ENCODE peak calls at places on chromosomes 5 and 9, in six cellular contexts. Z is K562, A is A549, O is IMR-90, S is H1, W is HepG2. Q is an unnamed sample.

GRCh38 chr5:125484272-125485002 is 738.0 kb upstream of the ZNF608 start:
- DNase-seq in S (no peak), Z (no peak), W (no peak), A (peak), O (peak), Q (peak)

GRCh38 chr5:62606878-62607277 is 28.3 kb downstream of the LRRC70 start:
- DNase-seq in S (no peak), Z (no peak), W (no peak), O (peak), A (no peak), Q (no peak)

GRCh38 chr9:115158666-115159481 is 40.9 kb upstream of the TNC start:
- DNase-seq in Z (no peak), O (peak), A (peak), S (no peak), W (no peak), Q (no peak)

GRCh38 chr5:150263801-150264621 is 25.6 kb downstream of the CAMK2A start:
- DNase-seq in Z (no peak), A (peak), W (no peak), S (no peak), O (peak), Q (peak)

GRCh38 chr9:37692622-37693221 is 42.0 kb downstream of the FRMPD1 start:
- DNase-seq in S (no peak), A (no peak), Z (no peak), O (no peak), W (no peak), Q (no peak)

GRCh38 chr9:107046692-107047091 is 183.7 kb downstream of the ZNF462 start:
- DNase-seq in S (no peak), W (no peak), O (no peak), A (no peak), Z (no peak), Q (no peak)

GRCh38 chr5:149544199-149544472 is 7.1 kb downstream of the CSNK1A1 start:
- DNase-seq in S (no peak), W (no peak), O (no peak), A (no peak), Z (no peak), Q (no peak)

GRCh38 chr9:35651964-35652828 is 1.5 kb upstream of the SIT1 start:
- DNase-seq in Z (no peak), S (no peak), A (peak), W (peak), O (peak), Q (no peak)

GRCh38 chr9:82970359-82970758 is 92.6 kb downstream of the RASEF start:
- DNase-seq in Z (no peak), W (no peak), S (no peak), O (no peak), A (no peak), Q (no peak)

GRCh38 chr5:377326-377981 is 55.9 kb downstream of the AHRR start:
- DNase-seq in Z (no peak), W (no peak), O (no peak), A (no peak), S (peak), Q (no peak)

GRCh38 chr9:119802621-119803020 is 433.4 kb upstream of the BRINP1 start:
- DNase-seq in S (peak), W (no peak), Z (no peak), O (no peak), A (no peak), Q (no peak)

GRCh38 chr9:129750010-129750409 is 2.8 kb downstream of the PTGES start:
- DNase-seq in W (no peak), S (no peak), O (no peak), Z (no peak), A (peak), Q (no peak)

GRCh38 chr5:152503206-152503605 is 98.1 kb upstream of the NMUR2 start:
- DNase-seq in S (no peak), W (no peak), A (no peak), Z (no peak), O (no peak), Q (no peak)

GRCh38 chr9:18683312-18683711 is 209.4 kb downstream of the ADAMTSL1 start:
- DNase-seq in S (no peak), W (no peak), O (no peak), A (no peak), Z (no peak), Q (no peak)

GRCh38 chr9:589723-590122 is 251.8 kb upstream of the DMRT1 start:
- DNase-seq in O (peak), A (peak), W (no peak), S (no peak), Z (no peak), Q (no peak)

GRCh38 chr5:6708814-6709213 is 4.4 kb upstream of the TENT4A start:
- DNase-seq in S (no peak), O (no peak), A (no peak), W (no peak), Z (no peak), Q (no peak)

GRCh38 chr5:137278476-137278875 is 220.7 kb downstream of the SPOCK1 start:
- DNase-seq in Z (no peak), A (no peak), S (no peak), W (no peak), O (no peak), Q (no peak)

GRCh38 chr5:54743997-54744788 is 226.6 kb downstream of the SNX18 start:
- DNase-seq in Z (peak), W (peak), S (peak), A (peak), O (peak), Q (no peak)

GRCh38 chr5:147310059-147310704 is 75.4 kb downstream of the STK32A start:
- DNase-seq in A (peak), S (no peak), W (no peak), Z (no peak), O (peak), Q (peak)

GRCh38 chr5:125269926-125270325 is 523.5 kb upstream of the ZNF608 start:
- DNase-seq in W (no peak), O (no peak), S (no peak), A (no peak), Z (no peak), Q (no peak)

GRCh38 chr5:141040093-141040762 is 10.9 kb upstream of the PCDHB1 start:
- DNase-seq in O (no peak), A (peak), S (peak), W (no peak), Z (no peak), Q (peak)

GRCh38 chr5:52356311-52356918 is 431.3 kb upstream of the ITGA1 start:
- DNase-seq in Z (no peak), A (peak), O (peak), W (no peak), S (no peak), Q (no peak)

GRCh38 chr9:135077497-135078200 is 9.8 kb upstream of the OLFM1 start:
- DNase-seq in Z (peak), W (no peak), A (no peak), O (no peak), S (peak), Q (no peak)

GRCh38 chr5:112348387-112348786 is 70.7 kb downstream of the EPB41L4A start:
- DNase-seq in O (no peak), A (no peak), Z (no peak), W (no peak), S (no peak), Q (no peak)

GRCh38 chr9:135010921-135011320 is 76.5 kb upstream of the OLFM1 start:
- DNase-seq in A (no peak), W (no peak), Z (no peak), O (no peak), S (no peak), Q (no peak)

GRCh38 chr5:73853091-73853490 is 227.1 kb downstream of the ARHGEF28 start:
- DNase-seq in O (peak), A (peak), W (no peak), Z (no peak), S (no peak), Q (no peak)

DNA sequence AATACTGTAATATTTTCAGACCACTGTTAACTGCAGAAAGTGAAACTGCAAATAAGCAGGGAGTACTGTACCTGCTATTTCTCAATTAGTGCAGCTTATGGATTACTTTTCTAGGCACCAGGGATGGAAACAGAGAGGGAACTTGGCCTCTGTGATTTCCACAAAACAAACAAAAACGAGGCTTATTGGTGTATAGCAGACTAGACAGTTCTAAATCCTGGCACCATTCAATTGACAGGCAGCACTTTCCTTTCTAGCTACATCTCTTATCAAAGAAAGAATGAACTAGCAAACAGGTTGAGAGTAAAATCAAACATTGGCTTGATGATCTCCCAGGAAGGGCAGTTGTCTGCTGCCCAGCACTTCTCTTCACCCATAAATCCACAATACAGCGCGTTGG is 16.0 kb upstream of the IL33 start:
- DNase-seq in A (no peak), S (no peak), Z (no peak), W (no peak), O (no peak), Q (no peak)
- TF ChIP-seq CEBPB in A (no peak), S (no peak), Z (no peak), W (no peak), O (no peak), Q (no peak)

GRCh38 chr5:17217421-17218352 is at the start of gene BASP1:
- DNase-seq in A (peak), S (peak), O (peak), W (no peak), Z (no peak), Q (no peak)
- TF ChIP-seq POLR2A in A (peak), S (peak), O (peak), W (no peak), Z (no peak), Q (no peak)

GRCh38 chr5:88686077-88686541 is 196.9 kb downstream of the MEF2C start:
- DNase-seq in A (no peak), S (no peak), W (no peak), Z (no peak), O (no peak), Q (no peak)
- TF ChIP-seq CEBPB in A (no peak), S (no peak), W (no peak), Z (no peak), O (no peak), Q (no peak)

GRCh38 chr5:14463629-14464028 is 118.0 kb upstream of the OTULINL start:
- DNase-seq in S (no peak), Z (no peak), O (peak), A (peak), W (no peak), Q (no peak)
- TF ChIP-seq POLR2A in S (no peak), Z (no peak), O (no peak), A (no peak), W (no peak), Q (no peak)

GRCh38 chr5:57859626-57860025 is 377.0 kb upstream of the ACTBL2 start:
- DNase-seq in S (no peak), Z (no peak), W (no peak), A (no peak), O (no peak), Q (no peak)
- TF ChIP-seq CEBPB in S (no peak), Z (no peak), W (no peak), A (no peak), O (no peak), Q (no peak)

GRCh38 chr9:112719696-112720095 is 1.8 kb upstream of the INIP start:
- DNase-seq in S (no peak), W (no peak), Z (no peak), O (peak), A (no peak), Q (no peak)

GRCh38 chr9:112719292-112719691 is 1.4 kb upstream of the INIP start:
- DNase-seq in W (no peak), A (no peak), Z (no peak), S (no peak), O (no peak), Q (no peak)

GRCh38 chr9:112712678-112713077 is 5.2 kb downstream of the INIP start:
- DNase-seq in W (no peak), Z (no peak), A (no peak), O (no peak), S (no peak), Q (no peak)

GRCh38 chr9:112717669-112718331 is at the start of gene INIP:
- DNase-seq in Z (peak), S (peak), W (peak), A (peak), O (peak), Q (peak)
- TF ChIP-seq POLR2A in Z (peak), S (peak), W (peak), A (peak), O (peak), Q (peak)

DNA sequence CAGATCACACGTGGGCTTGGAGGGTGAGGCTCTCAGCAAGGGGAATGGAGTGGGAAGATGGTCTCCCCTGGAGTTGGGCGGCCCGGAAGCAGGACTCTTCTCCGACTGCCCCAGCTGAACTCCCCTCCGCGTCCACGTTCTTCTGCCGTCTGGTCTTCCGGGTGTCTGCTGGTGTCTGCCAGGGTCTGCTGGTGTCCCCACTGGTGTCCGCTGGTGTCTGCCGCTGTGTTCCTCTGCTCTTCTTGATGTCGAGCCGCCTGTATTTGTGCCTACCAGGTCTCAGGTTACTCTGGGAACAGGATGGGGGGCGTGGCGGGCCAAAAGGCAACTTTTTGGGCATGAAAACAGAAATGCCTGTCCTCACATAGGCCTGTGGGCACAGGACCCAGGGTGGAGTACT is 675.5 kb downstream of the SEMA5A start:
- DNase-seq in W (no peak), Z (no peak), A (no peak), O (no peak), S (no peak), Q (no peak)
- TF ChIP-seq CEBPB in W (no peak), Z (no peak), A (no peak), O (no peak), S (no peak), Q (no peak)